ENCODE peak calls at places on chromosome 7, in five cellular contexts. Z, D, L, B and V are unnamed samples.
A peak's percentile ranks its signal among the peaks of the same experiment; 100 is the strongest.

GRCh38 chr7:45687721-45688120 is 113.6 kb downstream of the ADCY1 start:
- DNase-seq in Z (no peak), D (no peak), L (peak; percentile 16), B (no peak), V (no peak)

GRCh38 chr7:19692111-19692828 is 16.6 kb downstream of the POLR1F start:
- DNase-seq in Z (no peak), D (no peak), L (no peak), B (no peak), V (no peak)

GRCh38 chr7:82534687-82535086 is 91.1 kb upstream of the CACNA2D1 start:
- DNase-seq in Z (no peak), D (peak; percentile 55), L (no peak), B (peak; percentile 25), V (peak; percentile 30)

GRCh38 chr7:5422324-5423271 is 1.0 kb downstream of the TNRC18 start:
- DNase-seq in Z (no peak), D (peak; percentile 27), L (no peak), B (peak; percentile 69), V (peak; percentile 46)

GRCh38 chr7:66748791-66749190 is 8.3 kb downstream of the RABGEF1 start:
- DNase-seq in Z (no peak), D (no peak), L (no peak), B (no peak), V (no peak)

GRCh38 chr7:123120286-123120685 is 79.5 kb downstream of the SLC13A1 start:
- DNase-seq in Z (no peak), D (no peak), L (no peak), B (peak; percentile 0), V (peak; percentile 38)

GRCh38 chr7:95144256-95144655 is 180.1 kb downstream of the PON1 start:
- DNase-seq in Z (no peak), D (no peak), L (no peak), B (no peak), V (no peak)

GRCh38 chr7:135772639-135773019 is 24.0 kb upstream of the FAM180A start:
- DNase-seq in Z (no peak), D (no peak), L (no peak), B (no peak), V (no peak)

GRCh38 chr7:48637382-48637781 is 287.0 kb upstream of the CDC14C start:
- DNase-seq in Z (no peak), D (no peak), L (no peak), B (no peak), V (no peak)

GRCh38 chr7:77331938-77332695 is 84.0 kb downstream of the GSAP start:
- DNase-seq in Z (peak; percentile 74), D (peak; percentile 88), L (peak; percentile 76), B (peak; percentile 88), V (peak; percentile 81)

GRCh38 chr7:90629306-90629918 is 33.3 kb downstream of the CDK14 start:
- DNase-seq in Z (no peak), D (peak; percentile 68), L (no peak), B (peak; percentile 70), V (peak; percentile 44)